ENCODE peak calls at places on chromosomes 13 and 19, in ten cellular contexts. Q, X, K, S, A, I, H, F, L and Z are unnamed samples.

GRCh38 chr13:26964278-26965057 is 203.9 kb upstream of the GPR12 start:
- DNase-seq in Q (no peak), X (no peak), K (no peak), S (no peak), A (no peak), I (no peak), H (peak; percentile 81), F (no peak), L (no peak), Z (no peak)

GRCh38 chr19:53131085-53131484 is 1.6 kb downstream of the ZNF415 start:
- DNase-seq in Q (no peak), X (no peak), K (no peak), S (no peak), A (no peak), I (no peak), H (no peak), F (no peak), L (no peak), Z (no peak)

GRCh38 chr19:845707-846481 is 5.1 kb downstream of the PRTN3 start:
- DNase-seq in Q (no peak), X (no peak), K (no peak), S (no peak), A (no peak), I (no peak), H (no peak), F (no peak), L (no peak), Z (no peak)

GRCh38 chr19:2575734-2576481 is 100.0 kb downstream of the GADD45B start:
- DNase-seq in Q (no peak), X (no peak), K (peak; percentile 85), S (peak; percentile 42), A (peak; percentile 66), I (peak; percentile 95), H (no peak), F (peak; percentile 95), L (peak; percentile 95), Z (peak; percentile 88)

GRCh38 chr13:71218960-71219359 is 648.0 kb downstream of the DACH1 start:
- DNase-seq in Q (no peak), X (peak; percentile 12), K (no peak), S (no peak), A (no peak), I (no peak), H (no peak), F (no peak), L (no peak), Z (no peak)

GRCh38 chr13:110394371-110394841 is 87.3 kb downstream of the COL4A2 start:
- DNase-seq in Q (no peak), X (no peak), K (no peak), S (no peak), A (no peak), I (no peak), H (no peak), F (no peak), L (no peak), Z (no peak)

GRCh38 chr19:49712397-49712859 is 21.5 kb downstream of the CPT1C start:
- DNase-seq in Q (peak; percentile 95), X (peak; percentile 96), K (no peak), S (peak; percentile 47), A (no peak), I (no peak), H (no peak), F (peak; percentile 87), L (no peak), Z (peak; percentile 67)

GRCh38 chr13:104086759-104087158 is 1020.5 kb upstream of the SLC10A2 start:
- DNase-seq in Q (no peak), X (no peak), K (no peak), S (no peak), A (no peak), I (no peak), H (no peak), F (no peak), L (no peak), Z (no peak)

GRCh38 chr13:32538234-32538620 is 368 bp downstream of the N4BP2L2 start:
- DNase-seq in Q (peak; percentile 39), X (no peak), K (no peak), S (no peak), A (peak; percentile 63), I (no peak), H (peak; percentile 41), F (peak; percentile 70), L (no peak), Z (peak; percentile 62)

GRCh38 chr19:33960566-33960965 is 163.9 kb downstream of the KCTD15 start:
- DNase-seq in Q (no peak), X (no peak), K (no peak), S (no peak), A (no peak), I (no peak), H (no peak), F (no peak), L (peak; percentile 60), Z (no peak)

GRCh38 chr13:48978942-48979601 is 3.4 kb downstream of the FNDC3A start:
- DNase-seq in Q (no peak), X (no peak), K (no peak), S (no peak), A (no peak), I (no peak), H (no peak), F (no peak), L (no peak), Z (no peak)

GRCh38 chr13:79306650-79307049 is 99.4 kb downstream of the RBM26 start:
- DNase-seq in Q (no peak), X (no peak), K (no peak), S (no peak), A (no peak), I (no peak), H (no peak), F (no peak), L (no peak), Z (no peak)

GRCh38 chr13:40220299-40220935 is 446.0 kb downstream of the FOXO1 start:
- DNase-seq in Q (no peak), X (no peak), K (no peak), S (no peak), A (no peak), I (no peak), H (no peak), F (no peak), L (no peak), Z (no peak)

GRCh38 chr19:3407556-3408516 is 41.5 kb downstream of the NFIC start:
- DNase-seq in Q (peak; percentile 4), X (no peak), K (no peak), S (no peak), A (peak; percentile 53), I (no peak), H (no peak), F (peak; percentile 88), L (no peak), Z (peak; percentile 67)

DNA sequence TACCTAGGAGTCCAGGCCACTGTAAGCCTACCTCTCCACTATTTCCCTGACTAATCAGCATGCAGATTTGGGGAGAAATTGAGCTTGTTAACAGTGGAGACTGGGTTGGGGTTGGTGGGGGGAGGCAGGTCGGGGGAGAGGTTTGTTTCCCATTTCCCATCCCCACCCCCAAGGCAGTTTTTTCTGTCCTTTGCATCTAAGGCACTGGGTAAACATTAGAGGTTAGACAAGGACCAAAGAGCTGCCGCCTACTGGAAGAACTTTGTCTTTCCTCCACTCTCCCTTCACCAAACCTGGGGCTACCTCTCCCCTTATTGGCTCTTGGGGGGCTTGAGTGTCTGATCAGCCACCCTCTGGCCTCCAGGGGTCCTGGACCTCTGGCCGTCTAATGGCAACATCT is 953 bp downstream of the KCNN4 start:
- DNase-seq in Q (no peak), X (peak; percentile 55), K (no peak), S (no peak), A (no peak), I (no peak), H (no peak), F (no peak), L (no peak), Z (no peak)
- TF ChIP-seq EP300 in Q (peak; percentile 46), X (no peak), K (no peak), S (no peak), A (no peak), I (no peak), H (no peak), F (no peak), L (no peak), Z (no peak)

GRCh38 chr19:16661480-16662034 is 618 bp downstream of the TMEM38A start:
- DNase-seq in Q (peak; percentile 31), X (no peak), K (peak; percentile 14), S (peak; percentile 56), A (peak; percentile 33), I (peak; percentile 80), H (peak; percentile 27), F (peak; percentile 76), L (no peak), Z (peak; percentile 65)
- TF ChIP-seq POLR2A in Q (no peak), X (no peak), K (no peak), S (no peak), A (no peak), I (no peak), H (no peak), F (no peak), L (no peak), Z (no peak)

GRCh38 chr13:42405665-42406390 is 133.9 kb downstream of the AKAP11 start:
- DNase-seq in Q (no peak), X (no peak), K (no peak), S (no peak), A (no peak), I (no peak), H (no peak), F (no peak), L (no peak), Z (no peak)
- TF ChIP-seq EP300 in Q (no peak), X (no peak), K (no peak), S (no peak), A (no peak), I (no peak), H (no peak), F (no peak), L (no peak), Z (no peak)

GRCh38 chr19:19737559-19738332 is 4.8 kb upstream of the ZNF14 start:
- DNase-seq in Q (no peak), X (no peak), K (no peak), S (no peak), A (no peak), I (no peak), H (no peak), F (no peak), L (no peak), Z (no peak)

GRCh38 chr19:19738564-19738963 is 5.7 kb upstream of the ZNF14 start:
- DNase-seq in Q (no peak), X (no peak), K (no peak), S (no peak), A (no peak), I (no peak), H (no peak), F (no peak), L (peak; percentile 90), Z (no peak)

DNA sequence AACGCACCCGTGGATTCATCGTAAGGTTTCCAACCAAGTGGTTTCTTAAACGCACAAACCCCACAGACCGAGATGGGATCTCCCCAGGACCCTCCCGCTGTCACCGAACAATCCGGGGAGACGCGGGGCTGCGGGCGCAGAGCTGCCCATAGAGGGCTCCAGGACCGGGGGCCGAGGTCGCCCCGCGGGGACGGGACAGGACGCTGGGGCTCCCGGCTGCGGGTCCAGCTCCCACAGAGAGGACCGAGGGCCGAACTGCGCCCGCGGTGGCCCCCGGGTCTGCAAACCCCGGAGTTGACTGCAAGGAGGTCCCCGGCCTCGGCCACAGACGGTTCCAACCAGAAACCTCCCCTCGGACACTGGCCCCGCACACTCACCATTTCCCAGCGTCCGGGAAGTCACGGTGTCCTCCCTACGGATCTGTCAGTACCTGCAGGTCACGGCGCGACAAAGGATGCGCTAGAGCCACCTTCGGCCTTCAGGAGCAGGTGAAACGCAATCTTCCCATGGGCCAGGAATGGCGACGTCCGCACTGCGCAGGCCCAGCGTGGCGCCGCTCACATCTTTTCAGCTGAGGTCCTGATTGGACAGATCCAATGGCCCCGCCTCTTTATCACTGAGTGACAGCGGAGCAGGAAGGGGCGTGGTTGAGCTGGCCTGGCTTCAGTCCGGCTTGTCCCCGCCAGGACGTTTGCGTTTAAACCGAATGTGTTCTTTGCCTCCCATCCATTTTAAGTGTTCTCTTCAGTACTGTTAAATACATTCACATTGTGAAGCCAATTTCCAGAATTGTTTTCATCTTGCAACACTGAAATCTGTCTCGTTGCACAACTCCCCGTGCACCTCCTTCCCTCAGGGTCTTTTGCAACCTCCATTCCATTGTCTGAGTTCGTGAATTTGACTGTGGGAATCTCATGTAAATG is at the start of gene ZNF14:
- DNase-seq in Q (peak; percentile 99), X (peak; percentile 92), K (peak; percentile 82), S (peak; percentile 95), A (peak; percentile 95), I (peak; percentile 95), H (peak; percentile 95), F (peak; percentile 97), L (peak; percentile 98), Z (peak; percentile 95)
- TF ChIP-seq POLR2A in Q (peak; percentile 88), X (peak; percentile 82), K (peak; percentile 78), S (peak; percentile 70), A (peak; percentile 79), I (peak; percentile 68), H (peak; percentile 59), F (peak; percentile 72), L (no peak), Z (peak; percentile 88)